ENCODE peak calls at places on chromosomes 11 and 22, in seven cellular contexts. Z is GM23338, R is transverse colon, E is SK-N-SH, Y is HL-60, T is stomach, A is sigmoid colon. L is an unnamed sample.
A peak's percentile ranks its signal among the peaks of the same experiment; 100 is the strongest.

GRCh38 chr11:70302086-70302752 is 31.7 kb downstream of the PPFIA1 start:
- DNase-seq in Z (no peak), R (no peak), E (no peak), Y (no peak), T (no peak), A (peak; percentile 48), L (no peak)

GRCh38 chr11:32982626-32983025 is 33.1 kb upstream of the DEPDC7 start:
- DNase-seq in Z (no peak), R (no peak), E (no peak), Y (no peak), T (no peak), A (no peak), L (no peak)

GRCh38 chr11:69014084-69014935 is 1.3 kb upstream of the MRGPRF start:
- DNase-seq in Z (peak; percentile 36), R (peak; percentile 65), E (peak; percentile 69), Y (no peak), T (peak; percentile 44), A (peak; percentile 96), L (no peak)

GRCh38 chr11:1853376-1854131 is 670 bp downstream of the LSP1 start:
- DNase-seq in Z (no peak), R (no peak), E (no peak), Y (no peak), T (no peak), A (no peak), L (no peak)

GRCh38 chr11:125338886-125339811 is 156.9 kb downstream of the FEZ1 start:
- DNase-seq in Z (no peak), R (no peak), E (peak; percentile 61), Y (no peak), T (no peak), A (no peak), L (no peak)

GRCh38 chr11:76609736-76610370 is 60.7 kb downstream of the LRRC32 start:
- DNase-seq in Z (no peak), R (no peak), E (peak; percentile 5), Y (no peak), T (no peak), A (no peak), L (peak; percentile 88)

GRCh38 chr11:115745545-115746265 is 241.5 kb upstream of the CADM1 start:
- DNase-seq in Z (peak; percentile 14), R (no peak), E (peak; percentile 59), Y (no peak), T (no peak), A (no peak), L (no peak)

GRCh38 chr22:17430298-17430900 is 61.1 kb downstream of the CECR2 start:
- DNase-seq in Z (no peak), R (no peak), E (no peak), Y (no peak), T (no peak), A (peak; percentile 75), L (no peak)

GRCh38 chr11:62732830-62733229 is 4.5 kb downstream of the TTC9C start:
- DNase-seq in Z (peak; percentile 55), R (no peak), E (no peak), Y (no peak), T (no peak), A (no peak), L (no peak)

GRCh38 chr11:111913997-111914396 is 1.5 kb downstream of the HSPB2 start:
- DNase-seq in Z (no peak), R (no peak), E (no peak), Y (no peak), T (no peak), A (peak; percentile 78), L (no peak)

GRCh38 chr11:66845876-66846212 is 2.6 kb downstream of the RCE1 start:
- DNase-seq in Z (no peak), R (no peak), E (peak; percentile 11), Y (no peak), T (peak; percentile 21), A (peak; percentile 35), L (no peak)

GRCh38 chr11:86804871-86805415 is 4.6 kb downstream of the PRSS23 start:
- DNase-seq in Z (no peak), R (no peak), E (no peak), Y (no peak), T (no peak), A (no peak), L (no peak)

GRCh38 chr22:39234157-39234793 is 10.5 kb downstream of the PDGFB start:
- DNase-seq in Z (no peak), R (no peak), E (no peak), Y (no peak), T (no peak), A (no peak), L (no peak)

GRCh38 chr11:19367051-19367709 is 126.4 kb upstream of the E2F8 start:
- DNase-seq in Z (no peak), R (no peak), E (no peak), Y (no peak), T (no peak), A (no peak), L (no peak)

GRCh38 chr11:23711981-23712380 is 784.9 kb upstream of the LUZP2 start:
- DNase-seq in Z (peak; percentile 39), R (no peak), E (no peak), Y (no peak), T (no peak), A (no peak), L (no peak)

GRCh38 chr22:39498368-39498767 is 3.7 kb upstream of the MIEF1 start:
- DNase-seq in Z (no peak), R (no peak), E (no peak), Y (no peak), T (peak; percentile 47), A (no peak), L (no peak)

GRCh38 chr11:73306069-73306468 is 2.0 kb upstream of the ARHGEF17 start:
- DNase-seq in Z (peak; percentile 59), R (no peak), E (no peak), Y (no peak), T (no peak), A (no peak), L (no peak)

GRCh38 chr22:29331213-29331612 is 15.7 kb upstream of the RASL10A start:
- DNase-seq in Z (no peak), R (no peak), E (no peak), Y (no peak), T (no peak), A (no peak), L (no peak)

GRCh38 chr11:68398870-68399865 is 61.4 kb upstream of the PPP6R3 start:
- DNase-seq in Z (no peak), R (peak; percentile 48), E (peak; percentile 72), Y (no peak), T (peak; percentile 43), A (peak; percentile 96), L (no peak)

GRCh38 chr11:86696004-86696403 is 23.6 kb upstream of the ME3 start:
- DNase-seq in Z (no peak), R (no peak), E (no peak), Y (no peak), T (no peak), A (no peak), L (no peak)

GRCh38 chr11:83006877-83007330 is 64.8 kb downstream of the RAB30 start:
- DNase-seq in Z (no peak), R (no peak), E (peak; percentile 64), Y (no peak), T (no peak), A (no peak), L (no peak)

GRCh38 chr11:120258661-120259060 is 18.7 kb downstream of the POU2F3 start:
- DNase-seq in Z (no peak), R (no peak), E (no peak), Y (no peak), T (no peak), A (no peak), L (no peak)

GRCh38 chr11:68848429-68848828 is 6.7 kb upstream of the CPT1A start:
- DNase-seq in Z (no peak), R (no peak), E (no peak), Y (no peak), T (no peak), A (no peak), L (no peak)

GRCh38 chr22:48950151-48950915 is 877.3 kb downstream of the BRD1 start:
- DNase-seq in Z (no peak), R (peak; percentile 4), E (no peak), Y (no peak), T (peak; percentile 18), A (peak; percentile 58), L (peak; percentile 78)

GRCh38 chr11:74030668-74031309 is 21.9 kb upstream of the UCP3 start:
- DNase-seq in Z (no peak), R (no peak), E (no peak), Y (no peak), T (no peak), A (no peak), L (no peak)

GRCh38 chr22:37546436-37547248 is 13.6 kb upstream of the CDC42EP1 start:
- DNase-seq in Z (peak; percentile 87), R (peak; percentile 32), E (no peak), Y (no peak), T (peak; percentile 87), A (peak; percentile 91), L (no peak)

GRCh38 chr22:41369089-41369745 is 12.5 kb upstream of the TEF start:
- DNase-seq in Z (no peak), R (no peak), E (no peak), Y (no peak), T (no peak), A (no peak), L (no peak)
- H3K4me3 ChIP-seq in Z (no peak overlapping the region), R (no peak overlapping the region), E (no peak overlapping the region), Y (no peak overlapping the region), T (peak overlapping the region; percentile 44), A (peak overlapping the region; percentile 57), L (peak overlapping the region; percentile 56)

DNA sequence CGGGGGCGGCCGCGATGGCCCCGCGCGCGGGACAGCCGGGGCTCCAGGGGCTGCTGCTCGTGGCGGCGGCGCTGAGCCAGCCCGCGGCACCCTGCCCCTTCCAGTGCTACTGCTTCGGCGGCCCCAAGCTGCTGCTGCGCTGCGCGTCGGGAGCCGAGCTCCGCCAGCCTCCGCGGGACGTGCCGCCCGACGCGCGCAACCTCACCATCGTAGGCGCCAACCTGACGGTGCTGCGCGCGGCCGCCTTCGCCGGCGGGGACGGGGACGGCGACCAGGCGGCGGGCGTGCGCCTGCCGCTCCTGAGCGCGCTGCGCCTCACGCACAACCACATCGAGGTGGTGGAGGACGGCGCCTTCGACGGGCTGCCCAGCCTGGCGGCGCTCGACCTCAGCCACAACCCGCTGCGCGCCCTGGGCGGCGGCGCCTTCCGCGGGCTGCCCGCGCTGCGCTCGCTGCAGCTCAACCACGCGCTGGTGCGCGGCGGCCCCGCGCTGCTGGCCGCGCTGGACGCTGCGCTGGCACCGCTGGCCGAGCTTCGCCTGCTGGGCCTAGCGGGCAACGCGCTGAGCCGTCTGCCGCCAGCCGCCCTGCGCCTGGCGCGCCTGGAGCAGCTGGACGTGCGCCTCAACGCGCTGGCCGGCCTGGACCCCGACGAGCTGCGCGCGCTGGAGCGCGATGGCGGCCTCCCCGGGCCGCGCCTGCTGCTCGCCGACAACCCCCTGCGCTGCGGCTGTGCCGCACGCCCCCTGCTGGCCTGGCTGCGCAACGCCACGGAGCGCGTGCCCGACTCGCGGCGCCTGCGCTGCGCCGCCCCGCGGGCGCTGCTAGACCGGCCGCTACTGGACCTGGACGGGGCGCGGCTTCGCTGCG is 697 bp downstream of the TPBGL start:
- DNase-seq in Z (peak; percentile 84), R (peak; percentile 87), E (peak; percentile 98), Y (peak; percentile 70), T (peak; percentile 87), A (peak; percentile 85), L (no peak)
- TF ChIP-seq POLR2AphosphoS5 in Z (peak; percentile 36), R (no peak), E (no peak), Y (no peak), T (peak; percentile 31), A (no peak), L (no peak)

GRCh38 chr11:9090488-9091043 is 833 bp downstream of the SCUBE2 start:
- DNase-seq in Z (peak; percentile 21), R (no peak), E (peak; percentile 52), Y (no peak), T (no peak), A (no peak), L (peak; percentile 68)
- H3K4me3 ChIP-seq in Z (peak overlapping the region; percentile 63), R (peak overlapping the region; percentile 14), E (peak overlapping the region; percentile 59), Y (peak overlapping the region; percentile 22), T (peak overlapping the region; percentile 62), A (peak overlapping the region; percentile 64), L (peak overlapping the region; percentile 75)

GRCh38 chr11:105372214-105372613 is 232.6 kb upstream of the CARD18 start:
- DNase-seq in Z (no peak), R (no peak), E (no peak), Y (no peak), T (no peak), A (no peak), L (no peak)
- TF ChIP-seq POLR2AphosphoS5 in Z (no peak), R (no peak), E (no peak), Y (no peak), T (no peak), A (no peak), L (no peak)

L was measured in esophagus muscularis mucosa.